ENCODE peak calls at places on chromosomes 13 and 19, in four cellular contexts. M is CD8-positive, alpha-beta T cell; G is lower lobe of right lung; Z is thoracic aorta. W is an unnamed sample.

GRCh38 chr19:2774083-2774679 is 8.9 kb downstream of the SGTA start:
- DNase-seq in M (no peak), G (no peak), Z (no peak), W (no peak)

GRCh38 chr19:49430678-49431329 is 5.6 kb downstream of the GFY start:
- DNase-seq in M (no peak), Z (no peak), G (no peak), W (peak; percentile 66)

GRCh38 chr13:40352385-40352778 is 314.1 kb downstream of the FOXO1 start:
- DNase-seq in Z (peak; percentile 10), M (no peak), G (no peak), W (no peak)

GRCh38 chr19:5993516-5994406 is 15.8 kb upstream of the RANBP3 start:
- DNase-seq in M (no peak), G (peak; percentile 82), Z (no peak), W (no peak)

GRCh38 chr19:18287836-18288772 is 6.7 kb upstream of the JUND start:
- DNase-seq in G (no peak), Z (no peak), M (no peak), W (no peak)

GRCh38 chr13:33541962-33542308 is 256.4 kb upstream of the STARD13 start:
- DNase-seq in G (no peak), Z (no peak), M (no peak), W (no peak)

GRCh38 chr19:47495478-47496372 is 11.7 kb upstream of the KPTN start:
- DNase-seq in M (no peak), Z (no peak), G (no peak), W (no peak)

GRCh38 chr19:58568731-58569130 is 4.4 kb downstream of the MZF1 start:
- DNase-seq in M (no peak), G (no peak), Z (no peak), W (no peak)

GRCh38 chr19:44346556-44346955 is 9.9 kb downstream of the ZNF112 start:
- DNase-seq in Z (no peak), M (no peak), G (no peak), W (no peak)

GRCh38 chr13:35342440-35342839 is 134.0 kb downstream of the MAB21L1 start:
- DNase-seq in G (no peak), M (no peak), Z (no peak), W (no peak)

GRCh38 chr13:31920301-31920818 is 111.2 kb upstream of the FRY start:
- DNase-seq in G (no peak), Z (no peak), M (no peak), W (no peak)

GRCh38 chr13:23889598-23890224 is 511 bp upstream of the MIPEP start:
- DNase-seq in Z (no peak), M (no peak), G (no peak), W (peak; percentile 38)

GRCh38 chr19:42324655-42325307 is 654 bp upstream of the MEGF8 start:
- DNase-seq in Z (no peak), G (no peak), M (no peak), W (no peak)
- TF ChIP-seq CTCF in Z (peak; percentile 76), G (no peak), M (peak; percentile 66), W (no peak)

GRCh38 chr13:30158774-30159445 is 148.4 kb downstream of the KATNAL1 start:
- DNase-seq in Z (no peak), G (no peak), M (no peak), W (peak; percentile 37)
- TF ChIP-seq CTCF in Z (no peak), G (no peak), M (peak; percentile 32), W (peak; percentile 31)

GRCh38 chr19:1478934-1479707 is at the start of gene C19orf25:
- DNase-seq in G (peak; percentile 97), Z (peak; percentile 78), M (peak; percentile 92), W (peak; percentile 98)
- TF ChIP-seq CTCF in G (no peak), Z (no peak), M (no peak), W (no peak)

GRCh38 chr13:41944635-41945401 is 16.1 kb downstream of the VWA8 start:
- DNase-seq in G (no peak), M (no peak), Z (no peak), W (no peak)

GRCh38 chr13:41939403-41939802 is 21.5 kb downstream of the VWA8 start:
- DNase-seq in M (no peak), G (no peak), Z (no peak), W (no peak)

GRCh38 chr13:41944229-41944628 is 16.7 kb downstream of the VWA8 start:
- DNase-seq in M (no peak), Z (no peak), G (no peak), W (no peak)

GRCh38 chr13:41941174-41941573 is 19.7 kb downstream of the VWA8 start:
- DNase-seq in M (no peak), Z (no peak), G (no peak), W (no peak)

DNA sequence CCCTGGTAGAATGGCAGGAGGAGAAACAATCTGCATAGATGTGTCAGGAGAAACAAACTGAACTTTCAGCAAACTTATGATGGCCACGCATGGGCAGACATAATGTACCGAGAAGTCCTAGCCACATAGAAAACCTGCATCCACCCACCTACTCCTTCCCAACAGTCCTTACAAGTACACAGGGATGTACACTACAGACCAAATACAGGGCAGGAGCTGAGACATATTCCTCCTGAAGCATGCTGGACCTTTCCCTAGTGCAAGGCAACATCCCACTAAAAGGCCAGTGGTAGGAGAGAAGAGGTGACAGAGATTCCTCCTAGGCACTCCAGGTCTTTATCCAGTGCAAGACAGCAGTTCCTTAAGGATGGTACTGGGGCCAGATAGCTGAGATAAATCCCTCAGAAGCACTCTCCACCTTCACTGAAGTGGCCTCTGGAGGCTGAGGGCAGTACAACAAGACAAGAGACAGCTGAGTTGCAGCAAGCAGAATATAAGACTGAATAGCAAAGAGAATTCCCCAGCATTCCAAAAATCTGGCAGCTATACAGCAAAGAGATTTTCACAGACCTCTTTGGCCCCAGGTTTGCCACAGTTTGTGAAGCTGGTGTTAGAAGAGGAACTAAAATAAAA is 18.3 kb downstream of the VWA8 start:
- DNase-seq in G (no peak), M (no peak), Z (no peak), W (no peak)
- TF ChIP-seq CTCF in G (no peak), M (no peak), Z (no peak), W (peak; percentile 37)

GRCh38 chr19:7748756-7749155 is 1.4 kb upstream of the CD209 start:
- DNase-seq in M (no peak), G (no peak), Z (no peak), W (no peak)
- TF ChIP-seq CTCF in M (no peak), G (no peak), Z (no peak), W (no peak)

GRCh38 chr13:26557051-26557392 is 461 bp upstream of the WASF3 start:
- DNase-seq in Z (no peak), M (no peak), G (no peak), W (peak; percentile 14)

GRCh38 chr13:26558074-26558805 is 757 bp downstream of the WASF3 start:
- DNase-seq in M (no peak), G (peak; percentile 46), Z (no peak), W (peak; percentile 24)

GRCh38 chr13:26555413-26555812 is 2.1 kb upstream of the WASF3 start:
- DNase-seq in M (no peak), Z (no peak), G (no peak), W (no peak)

GRCh38 chr13:26558912-26559485 is 1.5 kb downstream of the WASF3 start:
- DNase-seq in Z (no peak), G (no peak), M (no peak), W (no peak)

GRCh38 chr13:26557393-26558073 is at the start of gene WASF3:
- DNase-seq in Z (peak; percentile 57), M (peak; percentile 12), G (peak; percentile 93), W (peak; percentile 82)
- TF ChIP-seq CTCF in Z (no peak), M (no peak), G (no peak), W (no peak)

GRCh38 chr19:29714953-29715694 is at the start of gene C19orf12:
- DNase-seq in Z (no peak), G (peak; percentile 76), M (peak; percentile 52), W (peak; percentile 83)

GRCh38 chr19:29708553-29709439 is 6.3 kb downstream of the C19orf12 start:
- DNase-seq in G (no peak), M (no peak), Z (no peak), W (no peak)

GRCh38 chr19:29712744-29713516 is 2.1 kb downstream of the C19orf12 start:
- DNase-seq in G (no peak), Z (no peak), M (no peak), W (no peak)

GRCh38 chr19:29714371-29714952 is 599 bp downstream of the C19orf12 start:
- DNase-seq in Z (no peak), G (no peak), M (peak; percentile 50), W (peak; percentile 47)

DNA sequence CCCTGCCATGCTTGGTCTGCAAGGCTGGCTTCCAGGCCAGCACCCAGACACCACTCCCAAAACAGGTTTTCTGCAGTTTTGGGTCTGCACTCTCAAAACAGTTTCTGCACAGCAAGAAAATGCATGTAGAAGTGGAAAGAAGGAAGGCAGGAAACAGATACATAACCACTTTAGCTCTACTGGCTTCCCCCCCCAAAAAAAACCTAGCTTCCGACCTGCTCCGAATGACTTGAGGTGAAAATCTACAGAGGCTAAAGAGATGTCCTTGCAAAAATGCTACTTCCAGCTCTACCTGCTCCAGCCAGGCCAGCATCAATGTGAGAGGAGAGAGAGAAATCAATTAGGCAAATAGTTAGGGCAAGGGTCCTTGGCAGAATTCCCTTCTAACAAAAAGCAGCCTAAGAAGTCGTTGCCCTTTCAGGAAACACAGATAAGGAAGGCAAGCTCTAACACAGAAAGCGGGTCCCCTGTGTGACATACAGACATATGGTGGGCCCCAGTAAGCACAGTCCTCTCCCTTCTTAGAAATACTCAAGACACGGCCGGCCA is 3.4 kb downstream of the C19orf12 start:
- DNase-seq in M (no peak), G (no peak), Z (no peak), W (no peak)
- TF ChIP-seq CTCF in M (no peak), G (no peak), Z (no peak), W (no peak)

W was measured in GM13976.